ENCODE peak calls at places on chromosomes 13 and 19, in eight cellular contexts. D, G, Y, T, W, M, P and R are unnamed samples.

GRCh38 chr19:1224047-1224825 is 13.6 kb downstream of the CBARP start:
- DNase-seq in D (no peak), G (no peak), Y (no peak), T (no peak), W (no peak), M (no peak), P (no peak), R (no peak)

GRCh38 chr13:36332986-36333385 is 13.2 kb downstream of the SPART start:
- DNase-seq in D (peak), G (no peak), Y (no peak), T (no peak), W (peak), M (no peak), P (no peak), R (no peak)

GRCh38 chr19:39167461-39168257 is 29.1 kb upstream of the NCCRP1 start:
- DNase-seq in D (no peak), G (no peak), Y (no peak), T (no peak), W (no peak), M (peak), P (peak), R (no peak)

GRCh38 chr19:33501957-33502356 is 19.6 kb downstream of the PEPD start:
- DNase-seq in D (no peak), G (no peak), Y (no peak), T (no peak), W (no peak), M (no peak), P (no peak), R (no peak)

GRCh38 chr13:97284558-97284957 is 62.4 kb downstream of the MBNL2 start:
- DNase-seq in D (peak), G (no peak), Y (no peak), T (no peak), W (no peak), M (no peak), P (no peak), R (no peak)

GRCh38 chr13:31957772-31958171 is 73.8 kb upstream of the FRY start:
- DNase-seq in D (no peak), G (no peak), Y (no peak), T (no peak), W (no peak), M (no peak), P (no peak), R (no peak)

GRCh38 chr13:84925443-84925842 is 873.8 kb downstream of the SLITRK6 start:
- DNase-seq in D (no peak), G (no peak), Y (no peak), T (no peak), W (no peak), M (no peak), P (no peak), R (no peak)

GRCh38 chr13:25310891-25311290 is 9.5 kb downstream of the NUP58 start:
- DNase-seq in D (no peak), G (no peak), Y (no peak), T (no peak), W (no peak), M (no peak), P (no peak), R (no peak)

GRCh38 chr13:32426191-32426980 is 1.5 kb downstream of the N4BP2L1 start:
- DNase-seq in D (no peak), G (peak), Y (peak), T (peak), W (peak), M (no peak), P (peak), R (no peak)